ENCODE peak calls at places on chromosome 12, in ten cellular contexts. R is heart left ventricle, S is stomach, I is sigmoid colon, X is K562, U is tibial nerve, B is testis, D is uterus, M is body of pancreas, Z is breast epithelium. K is an unnamed sample.

GRCh38 chr12:79402626-79403025 is 288.1 kb downstream of the PAWR start:
- DNase-seq in R (no peak), S (no peak), I (no peak), X (no peak), U (no peak), B (no peak), D (no peak), M (no peak), Z (no peak), K (no peak)

GRCh38 chr12:65998031-65998430 is 132.5 kb downstream of the LLPH start:
- DNase-seq in R (no peak), S (no peak), I (no peak), X (no peak), U (no peak), B (no peak), D (no peak), M (no peak), Z (no peak), K (no peak)

GRCh38 chr12:39355841-39356240 is 87.1 kb downstream of the KIF21A start:
- DNase-seq in R (no peak), S (no peak), I (no peak), X (no peak), U (no peak), B (no peak), D (no peak), M (no peak), Z (no peak), K (no peak)

GRCh38 chr12:31702047-31702446 is 26.8 kb downstream of the AMN1 start:
- DNase-seq in R (no peak), S (no peak), I (no peak), X (no peak), U (no peak), B (no peak), D (no peak), M (no peak), Z (no peak), K (no peak)

GRCh38 chr12:2360630-2361170 is 307.9 kb downstream of the CACNA1C start:
- DNase-seq in R (no peak), S (no peak), I (peak), X (peak), U (no peak), B (no peak), D (no peak), M (no peak), Z (no peak), K (peak)

GRCh38 chr12:117188961-117189724 is 1.1 kb downstream of the FBXO21 start:
- DNase-seq in R (no peak), S (no peak), I (no peak), X (no peak), U (no peak), B (peak), D (no peak), M (no peak), Z (no peak), K (no peak)

GRCh38 chr12:47885012-47885501 is 19.7 kb downstream of the VDR start:
- DNase-seq in R (no peak), S (no peak), I (no peak), X (no peak), U (no peak), B (no peak), D (no peak), M (no peak), Z (no peak), K (no peak)

GRCh38 chr12:66241061-66242043 is 52.3 kb downstream of the IRAK3 start:
- DNase-seq in R (no peak), S (no peak), I (no peak), X (no peak), U (no peak), B (no peak), D (no peak), M (no peak), Z (no peak), K (no peak)

GRCh38 chr12:754871-755562 is 2.6 kb downstream of the WNK1 start:
- DNase-seq in R (no peak), S (no peak), I (no peak), X (peak), U (no peak), B (no peak), D (no peak), M (no peak), Z (no peak), K (no peak)

GRCh38 chr12:48525332-48525731 is at the start of gene OR8S1:
- DNase-seq in R (no peak), S (no peak), I (no peak), X (no peak), U (no peak), B (no peak), D (no peak), M (no peak), Z (no peak), K (no peak)

GRCh38 chr12:92365836-92366235 is 220.2 kb upstream of the BTG1 start:
- DNase-seq in R (no peak), S (no peak), I (no peak), X (no peak), U (no peak), B (no peak), D (no peak), M (no peak), Z (no peak), K (no peak)

GRCh38 chr12:34236073-34236472 is 213.8 kb downstream of the ALG10 start:
- DNase-seq in R (no peak), S (no peak), I (no peak), X (no peak), U (no peak), B (no peak), D (no peak), M (no peak), Z (no peak), K (no peak)

GRCh38 chr12:116210131-116210530 is 67.4 kb downstream of the MED13L start:
- DNase-seq in R (no peak), S (no peak), I (no peak), X (no peak), U (no peak), B (no peak), D (no peak), M (no peak), Z (no peak), K (no peak)

GRCh38 chr12:38053655-38054464 is 262.7 kb upstream of the ALG10B start:
- DNase-seq in R (no peak), S (peak), I (no peak), X (peak), U (no peak), B (peak), D (no peak), M (peak), Z (no peak), K (no peak)

GRCh38 chr12:112309797-112310196 is 72.4 kb downstream of the HECTD4 start:
- DNase-seq in R (no peak), S (no peak), I (no peak), X (no peak), U (no peak), B (no peak), D (no peak), M (no peak), Z (no peak), K (no peak)

GRCh38 chr12:54689984-54690383 is 41.8 kb upstream of the DCD start:
- DNase-seq in R (no peak), S (no peak), I (no peak), X (no peak), U (no peak), B (peak), D (no peak), M (no peak), Z (no peak), K (no peak)

GRCh38 chr12:674272-674781 is 11.1 kb upstream of the NINJ2 start:
- DNase-seq in R (no peak), S (no peak), I (no peak), X (peak), U (no peak), B (no peak), D (no peak), M (no peak), Z (no peak), K (peak)

GRCh38 chr12:100356646-100357223 is at the start of gene SLC17A8:
- DNase-seq in R (no peak), S (no peak), I (no peak), X (no peak), U (no peak), B (no peak), D (no peak), M (no peak), Z (no peak), K (no peak)

GRCh38 chr12:4370265-4370664 is 9.2 kb downstream of the FGF23 start:
- DNase-seq in R (no peak), S (no peak), I (no peak), X (no peak), U (no peak), B (no peak), D (no peak), M (no peak), Z (no peak), K (no peak)

GRCh38 chr12:82694970-82695369 is 8.3 kb downstream of the TMTC2 start:
- DNase-seq in R (no peak), S (no peak), I (no peak), X (no peak), U (no peak), B (no peak), D (no peak), M (no peak), Z (no peak), K (no peak)

GRCh38 chr12:114404451-114405198 is 1.3 kb downstream of the TBX5 start:
- DNase-seq in R (no peak), S (no peak), I (no peak), X (no peak), U (no peak), B (no peak), D (no peak), M (no peak), Z (no peak), K (no peak)

GRCh38 chr12:386651-387050 is 2.5 kb downstream of the KDM5A start:
- DNase-seq in R (no peak), S (no peak), I (no peak), X (no peak), U (no peak), B (no peak), D (no peak), M (no peak), Z (no peak), K (no peak)

GRCh38 chr12:113232787-113233585 is 11.7 kb downstream of the TPCN1 start:
- DNase-seq in R (peak), S (peak), I (peak), X (no peak), U (no peak), B (no peak), D (no peak), M (no peak), Z (no peak), K (peak)

GRCh38 chr12:113860950-113861349 is 105.2 kb downstream of the RBM19 start:
- DNase-seq in R (no peak), S (no peak), I (no peak), X (peak), U (no peak), B (no peak), D (no peak), M (no peak), Z (no peak), K (no peak)

GRCh38 chr12:10739157-10740118 is 16.3 kb upstream of the YBX3 start:
- DNase-seq in R (no peak), S (no peak), I (no peak), X (no peak), U (no peak), B (no peak), D (no peak), M (no peak), Z (no peak), K (no peak)

GRCh38 chr12:50740307-50740706 is 23.6 kb upstream of the ATF1 start:
- DNase-seq in R (no peak), S (no peak), I (no peak), X (no peak), U (no peak), B (no peak), D (no peak), M (no peak), Z (no peak), K (no peak)

GRCh38 chr12:14716848-14717444 is 20.5 kb upstream of the GUCY2C start:
- DNase-seq in R (no peak), S (peak), I (no peak), X (peak), U (no peak), B (peak), D (no peak), M (peak), Z (no peak), K (peak)

GRCh38 chr12:124236651-124237050 is 58.2 kb upstream of the RFLNA start:
- DNase-seq in R (no peak), S (no peak), I (no peak), X (no peak), U (no peak), B (no peak), D (no peak), M (no peak), Z (no peak), K (no peak)

DNA sequence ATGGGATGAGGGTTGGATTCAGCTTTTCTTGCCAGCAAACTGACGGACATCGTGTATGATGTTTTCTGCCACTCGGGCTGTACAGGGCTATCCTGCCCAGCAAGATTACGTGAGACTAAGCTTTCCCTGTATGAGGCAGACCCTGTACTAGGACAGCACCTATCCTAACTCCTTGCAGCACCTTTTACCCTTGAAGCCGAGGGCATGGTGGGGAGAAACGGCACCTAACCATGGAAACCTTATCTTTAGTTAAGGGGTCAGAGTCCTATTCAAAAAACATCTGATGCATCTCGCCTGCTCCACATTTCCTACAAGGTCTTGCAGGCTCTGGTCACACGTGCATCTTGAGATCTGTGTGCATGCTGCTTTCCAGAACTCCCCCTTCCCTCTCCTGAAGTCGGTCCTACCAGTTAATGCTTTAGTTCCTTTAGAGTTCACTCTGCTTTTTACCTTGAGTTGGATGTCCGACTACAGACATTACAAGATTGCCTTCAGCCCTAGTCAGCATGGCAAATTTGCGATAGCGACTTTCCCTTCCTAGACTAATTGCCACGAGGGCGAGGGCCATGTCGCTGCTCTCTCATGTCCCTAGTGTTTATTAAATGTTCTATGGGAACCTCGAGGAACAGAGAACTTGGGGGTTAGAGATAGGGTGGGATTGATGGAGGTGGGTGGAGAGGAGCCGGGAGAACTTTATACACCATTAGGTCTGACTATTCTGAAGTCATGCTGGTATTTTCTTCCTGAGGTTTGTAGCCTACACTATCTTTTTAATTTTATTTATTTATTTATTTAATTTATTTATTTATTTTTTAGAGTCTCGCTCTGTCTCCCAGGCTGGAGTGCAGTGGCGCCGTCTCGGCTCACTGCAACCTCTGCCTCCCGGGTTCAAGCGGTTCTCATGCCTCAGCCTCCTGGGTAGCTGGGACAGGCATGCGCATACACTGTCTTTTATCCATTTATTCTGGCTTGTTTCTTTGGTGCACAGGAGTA is 6.6 kb downstream of the RAN start:
- DNase-seq in R (no peak), S (no peak), I (peak), X (peak), U (no peak), B (no peak), D (no peak), M (no peak), Z (no peak), K (no peak)
- TF ChIP-seq POLR2A in R (no peak), S (no peak), I (no peak), X (peak), U (no peak), B (no peak), D (no peak), M (no peak), Z (no peak), K (no peak)

GRCh38 chr12:122888232-122888752 is 7.6 kb downstream of the VPS37B start:
- DNase-seq in R (peak), S (peak), I (no peak), X (peak), U (no peak), B (peak), D (no peak), M (peak), Z (peak), K (peak)
- H3K4me3 ChIP-seq in R (peak), S (peak), I (no peak), X (peak), U (no peak), B (no peak), D (no peak), M (no peak), Z (peak), K (peak)

DNA sequence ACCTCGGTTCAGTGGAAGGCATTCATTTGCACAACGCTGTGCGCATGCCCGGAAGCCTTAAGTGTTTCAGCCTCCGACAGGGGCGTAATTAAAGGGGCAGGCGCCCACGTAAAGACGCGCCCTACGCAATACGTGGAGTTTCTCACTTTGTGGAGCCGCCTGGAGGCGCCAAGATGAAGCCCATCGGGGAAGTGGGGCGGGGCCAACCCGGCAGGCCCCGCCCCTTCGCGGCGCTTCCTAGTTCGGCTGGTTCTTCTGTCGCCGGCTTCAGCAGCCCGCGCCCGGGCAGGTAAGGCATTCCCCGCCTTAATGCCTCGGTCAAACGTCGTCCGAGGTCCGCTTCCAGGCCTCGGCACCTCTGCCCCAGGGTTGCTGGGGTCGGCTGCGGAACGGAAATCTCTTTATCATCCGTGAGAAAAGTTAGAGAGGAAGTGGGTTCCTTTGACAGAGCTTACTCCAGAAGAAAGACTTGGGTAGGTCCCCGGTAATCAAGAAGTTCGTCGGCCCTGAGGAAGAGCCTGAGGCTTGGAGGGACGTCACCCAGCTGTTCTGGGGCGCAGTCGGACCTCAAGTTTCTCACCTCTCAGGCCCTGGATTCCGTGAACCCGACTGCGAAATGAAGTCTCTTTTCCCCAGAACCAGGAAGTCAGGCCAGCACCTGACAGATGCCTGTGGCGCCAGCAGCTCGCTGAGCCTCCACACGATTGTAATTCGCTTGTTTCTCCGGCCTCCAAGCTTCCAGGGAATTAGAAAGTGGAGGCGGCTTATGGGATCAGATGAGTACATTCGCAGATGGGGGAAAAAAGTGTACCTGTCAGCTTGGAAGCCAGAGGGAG is at the start of the genes IRAK4 and PUS7L:
- DNase-seq in R (peak), S (peak), I (peak), X (peak), U (peak), B (peak), D (peak), M (peak), Z (peak), K (peak)
- TF ChIP-seq POLR2A in R (peak), S (peak), I (peak), X (peak), U (peak), B (no peak), D (peak), M (peak), Z (peak), K (peak)

DNA sequence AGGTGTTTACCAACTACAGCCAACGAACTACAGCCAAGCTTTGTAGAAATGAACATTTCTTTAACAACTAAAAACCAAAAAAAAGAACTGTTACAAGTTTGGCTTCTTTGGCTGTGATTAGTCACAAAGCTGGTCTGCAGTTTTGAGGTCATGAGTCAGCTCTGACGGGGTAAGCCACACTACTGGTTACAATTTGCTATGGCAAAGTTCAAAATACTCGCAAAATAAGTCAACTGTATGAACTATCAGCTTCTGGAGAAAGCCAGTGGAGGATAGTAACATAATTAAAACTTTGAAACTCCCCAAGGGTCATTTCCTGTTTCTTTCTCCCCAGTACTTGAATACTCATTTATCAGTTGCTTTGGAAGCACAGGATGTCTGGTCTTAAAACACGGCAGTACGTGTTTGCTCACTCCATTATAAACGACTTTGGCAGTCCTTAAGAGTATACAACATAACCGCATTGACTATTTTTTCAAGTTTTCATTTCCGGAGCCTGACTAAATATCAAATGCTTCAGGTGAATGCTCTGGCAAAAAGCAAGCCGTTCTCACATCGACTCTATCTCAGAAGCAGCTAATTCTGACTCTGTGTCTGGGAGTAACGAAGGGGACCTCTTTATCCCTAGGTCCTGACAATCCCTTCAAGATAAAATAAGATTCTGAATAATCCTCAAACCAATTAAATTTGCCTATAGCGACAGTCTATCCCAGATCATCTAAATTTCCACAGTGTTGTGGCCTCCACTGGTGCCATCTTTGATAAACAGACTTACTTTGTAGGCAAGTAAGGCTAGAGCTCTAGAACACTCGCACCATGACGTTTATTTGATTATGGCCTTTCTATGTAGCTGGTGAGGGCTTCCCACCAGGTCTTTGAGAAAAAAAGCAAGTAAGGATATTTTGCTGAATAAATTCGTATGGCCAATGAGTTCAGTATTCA is 10.6 kb downstream of the PHLDA1 start:
- DNase-seq in R (no peak), S (no peak), I (no peak), X (no peak), U (no peak), B (no peak), D (peak), M (no peak), Z (no peak), K (no peak)
- H3K4me3 ChIP-seq in R (no peak), S (no peak), I (no peak), X (no peak), U (no peak), B (no peak), D (no peak), M (no peak), Z (no peak), K (no peak)

DNA sequence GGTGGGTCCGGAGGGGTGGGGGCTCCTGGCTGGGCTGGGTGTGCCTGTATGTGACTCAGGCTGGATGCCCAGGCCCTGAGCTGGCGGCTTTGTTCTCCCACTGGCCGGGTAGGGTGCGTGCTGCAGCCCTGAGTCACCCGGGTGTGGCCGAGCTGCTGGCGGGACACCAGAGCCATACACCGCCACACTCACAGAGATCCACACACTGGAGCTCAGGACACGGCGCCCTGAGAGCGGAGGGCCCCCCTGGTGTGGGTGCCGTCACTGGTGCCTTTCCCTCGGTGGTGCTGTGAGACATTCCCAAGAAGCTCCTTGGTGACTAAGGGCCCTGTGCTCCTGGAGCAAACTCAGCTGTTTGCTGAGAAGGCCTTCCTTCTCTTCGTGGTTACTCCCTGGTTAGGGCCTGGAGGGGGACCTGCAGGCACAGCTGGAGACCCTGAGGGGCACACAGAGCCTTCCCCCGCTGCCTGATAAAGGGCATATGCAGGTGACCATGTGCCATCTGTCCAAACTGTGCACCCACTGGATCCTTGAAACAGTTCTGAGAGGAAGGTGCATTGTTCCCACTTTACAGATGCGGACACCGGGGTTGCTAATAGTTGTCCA is 44.3 kb downstream of the KRT80 start:
- DNase-seq in R (peak), S (peak), I (peak), X (peak), U (peak), B (peak), D (peak), M (peak), Z (peak), K (peak)
- TF ChIP-seq POLR2A in R (peak), S (no peak), I (no peak), X (no peak), U (no peak), B (no peak), D (peak), M (peak), Z (peak), K (peak)

GRCh38 chr12:6951551-6952120 is 480 bp downstream of the PTPN6 start:
- DNase-seq in R (peak), S (no peak), I (peak), X (no peak), U (no peak), B (no peak), D (no peak), M (no peak), Z (no peak), K (no peak)
- H3K4me3 ChIP-seq in R (peak), S (peak), I (peak), X (no peak), U (peak), B (peak), D (no peak), M (no peak), Z (peak), K (peak)

K was measured in Peyer's patch.